ENCODE peak calls at places on chromosomes 3 and 15, in five cellular contexts. R, C, N, Q and W are unnamed samples.

GRCh38 chr3:111473550-111473949 is 68.4 kb upstream of the CD96 start:
- DNase-seq in R (peak), C (no peak), N (no peak), Q (peak), W (no peak)

GRCh38 chr15:87620393-87620792 is 636.1 kb downstream of the NTRK3 start:
- DNase-seq in R (no peak), C (no peak), N (no peak), Q (no peak), W (no peak)

GRCh38 chr3:181974198-181974597 is 262.5 kb downstream of the SOX2 start:
- DNase-seq in R (no peak), C (no peak), N (no peak), Q (no peak), W (no peak)

GRCh38 chr15:55638764-55639163 is 50.6 kb upstream of the PYGO1 start:
- DNase-seq in R (no peak), C (no peak), N (no peak), Q (no peak), W (no peak)

GRCh38 chr3:194265996-194266657 is 85.0 kb downstream of the CPN2 start:
- DNase-seq in R (no peak), C (no peak), N (no peak), Q (no peak), W (no peak)

GRCh38 chr3:49534581-49535495 is 19.4 kb upstream of the BSN start:
- DNase-seq in R (no peak), C (peak), N (no peak), Q (no peak), W (peak)

GRCh38 chr3:43770426-43771103 is 79.8 kb downstream of the ABHD5 start:
- DNase-seq in R (no peak), C (no peak), N (no peak), Q (peak), W (peak)

GRCh38 chr3:192566706-192567290 is 160.5 kb downstream of the FGF12 start:
- DNase-seq in R (peak), C (peak), N (peak), Q (peak), W (peak)

GRCh38 chr3:184496933-184497332 is 64.7 kb upstream of the EPHB3 start:
- DNase-seq in R (no peak), C (no peak), N (no peak), Q (no peak), W (no peak)
- TF ChIP-seq FOXM1 in R (no peak), C (no peak), N (no peak), Q (no peak), W (no peak)

GRCh38 chr3:187750041-187750512 is 4.8 kb upstream of the BCL6 start:
- DNase-seq in R (no peak), C (peak), N (no peak), Q (no peak), W (no peak)

GRCh38 chr3:187748050-187748481 is 2.8 kb upstream of the BCL6 start:
- DNase-seq in R (peak), C (peak), N (no peak), Q (peak), W (peak)

GRCh38 chr3:187747506-187747905 is 2.2 kb upstream of the BCL6 start:
- DNase-seq in R (no peak), C (no peak), N (no peak), Q (peak), W (no peak)

GRCh38 chr3:187753516-187753915 is 8.2 kb upstream of the BCL6 start:
- DNase-seq in R (no peak), C (no peak), N (no peak), Q (no peak), W (no peak)

GRCh38 chr3:187750513-187751123 is 5.3 kb upstream of the BCL6 start:
- DNase-seq in R (no peak), C (peak), N (no peak), Q (no peak), W (no peak)
- TF ChIP-seq FOXM1 in R (no peak), C (no peak), N (no peak), Q (no peak), W (no peak)

GRCh38 chr15:74170845-74171578 is 2.5 kb upstream of the ISLR start:
- DNase-seq in R (no peak), C (no peak), N (no peak), Q (no peak), W (no peak)
- TF ChIP-seq FOXM1 in R (no peak), C (no peak), N (no peak), Q (no peak), W (no peak)

GRCh38 chr15:73921257-73921890 is 4.9 kb upstream of the LOXL1 start:
- DNase-seq in R (no peak), C (no peak), N (no peak), Q (no peak), W (no peak)

GRCh38 chr15:73918784-73919183 is 7.5 kb upstream of the LOXL1 start:
- DNase-seq in R (no peak), C (no peak), N (no peak), Q (no peak), W (no peak)

GRCh38 chr15:73922186-73923151 is 3.8 kb upstream of the LOXL1 start:
- DNase-seq in R (peak), C (no peak), N (no peak), Q (no peak), W (no peak)

GRCh38 chr15:73923156-73923487 is 3.1 kb upstream of the LOXL1 start:
- DNase-seq in R (no peak), C (no peak), N (no peak), Q (no peak), W (no peak)

GRCh38 chr15:73919706-73920105 is 6.6 kb upstream of the LOXL1 start:
- DNase-seq in R (no peak), C (no peak), N (no peak), Q (no peak), W (no peak)
- TF ChIP-seq FOXM1 in R (no peak), C (no peak), N (no peak), Q (no peak), W (no peak)